ENCODE peak calls at places on chromosomes 11 and 22, in nine cellular contexts. F is thoracic aorta, R is upper lobe of right lung, N is vagina, S is adrenal gland, W is K562, K is dorsolateral prefrontal cortex, M is body of pancreas, I is PC-9. U is an unnamed sample. For H3K27me3, the result is how much of the 10 kb centered on the place peaks cover.

GRCh38 chr22:24550028-24550901 is 4.7 kb downstream of the GUCD1 start:
- DNase-seq in F (no peak), R (no peak), N (no peak), S (no peak), W (no peak), K (no peak), M (peak), I (no peak), U (peak)

GRCh38 chr11:112212290-112212689 is 13.9 kb upstream of the PTS start:
- DNase-seq in F (no peak), R (no peak), N (no peak), S (no peak), W (no peak), K (no peak), M (no peak), I (no peak), U (no peak)

GRCh38 chr22:45007247-45007945 is 2.4 kb downstream of the PHF21B start:
- DNase-seq in F (no peak), R (no peak), N (no peak), S (peak), W (peak), K (no peak), M (peak), I (no peak), U (peak)

GRCh38 chr11:76885390-76886097 is 24.8 kb downstream of the ACER3 start:
- DNase-seq in F (no peak), R (peak), N (no peak), S (no peak), W (no peak), K (no peak), M (no peak), I (no peak), U (no peak)

GRCh38 chr11:124538019-124538418 is 5.4 kb downstream of the OR8B12 start:
- DNase-seq in F (no peak), R (no peak), N (no peak), S (no peak), W (peak), K (no peak), M (peak), I (peak), U (no peak)

GRCh38 chr22:47204002-47204979 is 441.8 kb downstream of the TBC1D22A start:
- DNase-seq in F (no peak), R (no peak), N (peak), S (no peak), W (no peak), K (no peak), M (no peak), I (no peak), U (no peak)

GRCh38 chr11:104000798-104001197 is 35.6 kb upstream of the DDI1 start:
- DNase-seq in F (no peak), R (no peak), N (no peak), S (no peak), W (no peak), K (no peak), M (no peak), I (no peak), U (no peak)

GRCh38 chr11:115920087-115920461 is 415.9 kb upstream of the CADM1 start:
- DNase-seq in F (no peak), R (no peak), N (no peak), S (no peak), W (no peak), K (no peak), M (no peak), I (no peak), U (no peak)

GRCh38 chr22:47655930-47656329 is 893.5 kb downstream of the TBC1D22A start:
- DNase-seq in F (no peak), R (no peak), N (peak), S (no peak), W (no peak), K (no peak), M (no peak), I (no peak), U (no peak)

GRCh38 chr11:110389946-110390345 is 39.8 kb upstream of the FDX1 start:
- DNase-seq in F (no peak), R (no peak), N (no peak), S (no peak), W (no peak), K (no peak), M (no peak), I (no peak), U (no peak)

GRCh38 chr11:44823006-44823405 is 96.2 kb downstream of the TSPAN18 start:
- DNase-seq in F (no peak), R (peak), N (no peak), S (no peak), W (peak), K (no peak), M (no peak), I (no peak), U (no peak)

GRCh38 chr11:121367434-121367833 is 74.9 kb downstream of the SC5D start:
- DNase-seq in F (no peak), R (no peak), N (no peak), S (no peak), W (no peak), K (no peak), M (no peak), I (no peak), U (no peak)

GRCh38 chr11:96185220-96185768 is 157.7 kb downstream of the MAML2 start:
- DNase-seq in F (no peak), R (no peak), N (no peak), S (no peak), W (no peak), K (no peak), M (no peak), I (no peak), U (no peak)

GRCh38 chr11:120566176-120566575 is 54.6 kb downstream of the GRIK4 start:
- DNase-seq in F (no peak), R (no peak), N (no peak), S (no peak), W (no peak), K (no peak), M (no peak), I (peak), U (peak)

GRCh38 chr22:20299736-20300136 is 20.1 kb downstream of the DGCR6L start:
- DNase-seq in F (no peak), R (peak), N (no peak), S (no peak), W (no peak), K (no peak), M (peak), I (no peak), U (no peak)
- H3K27me3 ChIP-seq in F (under half), R (under half), N (under half), S (under half), W (half or more), K (under half), M (under half), I (under half), U (under half)

GRCh38 chr11:14380947-14381555 is 22.1 kb upstream of the RRAS2 start:
- DNase-seq in F (no peak), R (peak), N (no peak), S (peak), W (no peak), K (peak), M (peak), I (peak), U (peak)

GRCh38 chr11:14378171-14378570 is 19.2 kb upstream of the RRAS2 start:
- DNase-seq in F (no peak), R (no peak), N (no peak), S (no peak), W (no peak), K (no peak), M (no peak), I (no peak), U (no peak)

GRCh38 chr11:14380125-14380936 is 21.3 kb upstream of the RRAS2 start:
- DNase-seq in F (no peak), R (no peak), N (no peak), S (no peak), W (no peak), K (no peak), M (no peak), I (no peak), U (no peak)

GRCh38 chr11:14384338-14384737 is 25.4 kb upstream of the RRAS2 start:
- DNase-seq in F (no peak), R (no peak), N (no peak), S (no peak), W (no peak), K (no peak), M (no peak), I (no peak), U (no peak)

GRCh38 chr11:14381968-14382367 is 23.0 kb upstream of the RRAS2 start:
- DNase-seq in F (no peak), R (no peak), N (no peak), S (no peak), W (no peak), K (no peak), M (no peak), I (no peak), U (no peak)
- H3K27me3 ChIP-seq in F (under half), R (under half), N (under half), S (under half), W (under half), K (under half), M (under half), I (under half), U (under half)

DNA sequence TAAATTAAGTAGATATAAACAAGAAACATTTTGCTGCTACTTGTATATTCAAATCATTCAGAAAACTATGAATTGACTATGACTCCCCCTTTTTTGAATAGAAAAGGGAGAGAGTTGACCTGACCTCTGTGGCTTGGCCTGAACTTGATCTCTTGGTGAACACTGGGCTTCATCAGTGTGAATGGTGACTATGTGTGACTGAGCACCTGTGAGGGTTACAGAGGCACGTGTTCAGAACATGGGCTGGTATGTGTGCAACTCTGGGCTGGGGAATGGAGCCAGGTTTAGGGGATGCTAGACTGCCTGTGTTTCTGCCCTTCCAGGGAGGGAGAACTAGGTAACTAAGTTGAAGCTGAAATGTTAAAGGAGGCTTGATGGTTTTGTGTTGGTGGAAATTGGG is 29.2 kb downstream of the HSD17B12 start:
- DNase-seq in F (no peak), R (no peak), N (no peak), S (no peak), W (no peak), K (no peak), M (no peak), I (no peak), U (no peak)
- H3K27me3 ChIP-seq in F (under half), R (under half), N (under half), S (under half), W (under half), K (under half), M (under half), I (under half), U (under half)

DNA sequence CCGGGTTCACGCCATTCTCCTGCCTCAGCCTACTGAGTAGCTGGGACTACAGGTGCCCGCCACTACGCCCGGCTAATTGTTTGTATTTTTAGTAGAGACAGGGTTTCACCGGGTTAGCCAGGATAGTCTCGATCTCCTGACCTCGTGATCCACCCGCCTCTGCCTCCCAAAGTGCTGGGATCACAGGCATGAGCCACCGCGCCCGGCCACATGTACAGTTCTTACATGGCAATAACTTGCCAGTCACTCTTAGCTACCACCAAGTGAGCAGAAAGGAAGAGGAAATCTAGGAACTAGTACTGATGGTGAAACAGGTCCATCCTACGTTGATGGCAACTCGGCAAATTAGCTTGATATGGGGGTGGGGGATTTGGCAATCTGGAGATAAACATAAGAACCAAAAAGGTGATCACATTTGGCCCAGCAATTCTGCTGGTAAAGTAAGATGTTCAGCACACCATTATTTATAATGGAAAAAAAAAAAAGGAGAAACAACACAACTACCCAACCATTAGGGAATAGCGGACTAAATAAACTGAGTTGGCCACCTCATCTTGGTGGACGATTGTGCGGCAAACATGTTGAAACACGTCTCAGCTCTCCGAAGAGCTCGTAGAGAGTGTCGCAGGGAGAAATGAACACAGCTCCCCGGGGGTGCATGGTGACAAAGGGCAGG is 5.3 kb downstream of the NLRP6 start:
- DNase-seq in F (no peak), R (no peak), N (no peak), S (no peak), W (no peak), K (no peak), M (no peak), I (no peak), U (no peak)
- H3K27me3 ChIP-seq in F (under half), R (half or more), N (under half), S (under half), W (under half), K (half or more), M (under half), I (under half), U (under half)

GRCh38 chr11:69924308-69925161 is 105.3 kb upstream of the FGF3 start:
- DNase-seq in F (no peak), R (no peak), N (no peak), S (no peak), W (no peak), K (no peak), M (no peak), I (no peak), U (no peak)

GRCh38 chr11:69923641-69924307 is 104.6 kb upstream of the FGF3 start:
- DNase-seq in F (no peak), R (peak), N (no peak), S (no peak), W (no peak), K (peak), M (no peak), I (no peak), U (peak)

GRCh38 chr11:69922015-69922595 is 102.9 kb upstream of the FGF3 start:
- DNase-seq in F (no peak), R (peak), N (no peak), S (no peak), W (no peak), K (peak), M (no peak), I (no peak), U (peak)

GRCh38 chr11:69922596-69923111 is 103.4 kb upstream of the FGF3 start:
- DNase-seq in F (no peak), R (peak), N (no peak), S (no peak), W (no peak), K (peak), M (no peak), I (no peak), U (no peak)

GRCh38 chr11:69923196-69923595 is 104.0 kb upstream of the FGF3 start:
- DNase-seq in F (no peak), R (peak), N (no peak), S (no peak), W (no peak), K (peak), M (no peak), I (no peak), U (peak)
- H3K27me3 ChIP-seq in F (under half), R (under half), N (under half), S (under half), W (under half), K (under half), M (under half), I (under half), U (under half)

DNA sequence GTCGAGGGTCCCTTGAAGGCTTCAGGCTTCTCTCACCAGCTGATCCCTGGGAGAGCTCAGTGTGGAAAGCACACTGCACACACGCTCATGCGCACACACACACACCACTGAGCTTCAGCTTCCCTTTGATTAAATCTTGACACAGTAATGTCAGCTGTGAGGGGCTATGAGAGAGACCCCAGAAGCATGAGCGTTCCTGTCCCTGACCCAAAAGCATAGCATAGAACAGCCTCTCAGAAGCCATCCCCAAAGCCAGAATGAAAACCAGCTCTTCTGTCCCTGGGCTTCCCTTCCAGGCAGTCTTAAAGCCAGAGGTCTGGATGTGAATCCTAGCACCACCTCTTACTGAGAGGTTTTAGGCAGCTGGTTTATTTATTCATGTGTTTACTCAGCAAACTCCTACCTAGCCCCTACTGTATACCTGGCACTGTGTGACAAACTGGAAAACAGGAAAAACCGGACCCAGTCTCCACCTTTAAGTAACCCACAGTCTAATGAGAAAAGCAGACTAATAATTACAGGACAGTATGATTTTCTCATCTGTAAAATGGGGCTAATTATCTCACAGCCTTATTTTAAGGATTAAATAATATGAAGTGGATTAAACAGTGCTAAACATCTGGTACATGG is 15.9 kb downstream of the GALNT18 start:
- DNase-seq in F (no peak), R (no peak), N (no peak), S (no peak), W (no peak), K (no peak), M (no peak), I (no peak), U (no peak)
- H3K27me3 ChIP-seq in F (under half), R (under half), N (under half), S (under half), W (under half), K (under half), M (under half), I (under half), U (under half)

GRCh38 chr11:47532597-47533213 is 20.2 kb downstream of the CELF1 start:
- DNase-seq in F (no peak), R (no peak), N (no peak), S (no peak), W (no peak), K (no peak), M (no peak), I (no peak), U (peak)
- H3K27me3 ChIP-seq in F (under half), R (under half), N (under half), S (under half), W (under half), K (under half), M (under half), I (under half), U (under half)

GRCh38 chr11:64637346-64638016 is 46.5 kb downstream of the SLC22A12 start:
- DNase-seq in F (no peak), R (no peak), N (no peak), S (no peak), W (no peak), K (no peak), M (no peak), I (no peak), U (no peak)
- H3K27me3 ChIP-seq in F (under half), R (half or more), N (under half), S (under half), W (under half), K (under half), M (under half), I (half or more), U (under half)

U was measured in Caco-2.